ENCODE peak calls at places on chromosomes 12 and 14, in seven cellular contexts. O is Kasumi-1; B is psoas muscle; D is frontal cortex; Z is heart right ventricle; G is HEK293T; F is activated CD4-positive, CD25-positive, alpha-beta regulatory T cell. L is an unnamed sample.

GRCh38 chr14:22555573-22556011 is 33.4 kb downstream of the DAD1 start:
- DNase-seq in O (no peak), F (no peak), G (no peak), Z (no peak), D (no peak), B (no peak), L (no peak)

GRCh38 chr14:28656704-28657255 is 109.8 kb upstream of the FOXG1 start:
- DNase-seq in G (no peak), F (no peak), D (no peak), Z (no peak), B (no peak), O (no peak), L (no peak)

GRCh38 chr12:124992874-124993567 is 424 bp upstream of the BRI3BP start:
- DNase-seq in Z (no peak), B (no peak), D (no peak), F (peak; percentile 61), O (peak; percentile 70), G (peak; percentile 75), L (peak; percentile 95)

GRCh38 chr14:88584451-88584850 is 21.6 kb downstream of the ZC3H14 start:
- DNase-seq in O (no peak), B (no peak), Z (no peak), D (no peak), F (no peak), G (no peak), L (no peak)

GRCh38 chr12:109358154-109358869 is 10.6 kb downstream of the MYO1H start:
- DNase-seq in D (no peak), B (no peak), F (no peak), Z (no peak), G (no peak), O (no peak), L (no peak)

GRCh38 chr14:44162197-44162596 is 344.9 kb downstream of the FSCB start:
- DNase-seq in O (no peak), F (no peak), G (no peak), D (no peak), B (no peak), Z (no peak), L (no peak)

GRCh38 chr14:104886690-104887622 is 21.9 kb downstream of the CEP170B start:
- DNase-seq in G (no peak), Z (peak; percentile 10), D (no peak), B (peak; percentile 15), O (no peak), F (no peak), L (no peak)

GRCh38 chr12:4030938-4031702 is 157.9 kb upstream of the PARP11 start:
- DNase-seq in Z (peak; percentile 84), D (peak; percentile 94), F (peak; percentile 65), B (peak; percentile 91), G (peak; percentile 94), O (peak; percentile 28), L (peak; percentile 64)

GRCh38 chr12:29428630-29429029 is 47.7 kb upstream of the ERGIC2 start:
- DNase-seq in F (no peak), G (no peak), B (no peak), Z (no peak), D (no peak), O (peak; percentile 68), L (no peak)

GRCh38 chr14:95328876-95329503 is 9.3 kb upstream of the CLMN start:
- DNase-seq in G (no peak), D (no peak), O (no peak), Z (no peak), F (no peak), B (no peak), L (no peak)